ENCODE peak calls at places on chromosomes 16 and 17, in five cellular contexts. One of them, this sample, is unnamed.

GRCh38 chr16:31274831-31275816 is 15.3 kb downstream of the ITGAM start:
- DNase-seq in progenitor cell of endocrine pancreas: no peak
- DNase-seq in AG09309: no peak
- DNase-seq in retinal pigment epithelial cell: no peak
- DNase-seq in B cell: no peak
- DNase-seq in this sample: no peak

GRCh38 chr16:72474511-72475123 is 302.7 kb upstream of the PMFBP1 start:
- DNase-seq in progenitor cell of endocrine pancreas: no peak
- DNase-seq in AG09309: peak
- DNase-seq in retinal pigment epithelial cell: peak
- DNase-seq in B cell: no peak
- DNase-seq in this sample: peak

GRCh38 chr16:53061256-53061655 is 6.5 kb downstream of the CHD9 start:
- DNase-seq in progenitor cell of endocrine pancreas: no peak
- DNase-seq in AG09309: no peak
- DNase-seq in retinal pigment epithelial cell: no peak
- DNase-seq in B cell: no peak
- DNase-seq in this sample: no peak

GRCh38 chr16:52450241-52450640 is 96.7 kb downstream of the TOX3 start:
- DNase-seq in progenitor cell of endocrine pancreas: no peak
- DNase-seq in AG09309: no peak
- DNase-seq in retinal pigment epithelial cell: no peak
- DNase-seq in B cell: no peak
- DNase-seq in this sample: no peak

GRCh38 chr16:75820672-75821071 is 94.4 kb upstream of the CPHXL start:
- DNase-seq in progenitor cell of endocrine pancreas: no peak
- DNase-seq in AG09309: no peak
- DNase-seq in retinal pigment epithelial cell: no peak
- DNase-seq in B cell: no peak
- DNase-seq in this sample: no peak

GRCh38 chr16:71367243-71367976 is 8.9 kb downstream of the CALB2 start:
- DNase-seq in progenitor cell of endocrine pancreas: peak
- DNase-seq in AG09309: no peak
- DNase-seq in retinal pigment epithelial cell: no peak
- DNase-seq in B cell: peak
- DNase-seq in this sample: peak

GRCh38 chr16:74169687-74170522 is 126.7 kb upstream of the PSMD7 start:
- DNase-seq in progenitor cell of endocrine pancreas: no peak
- DNase-seq in AG09309: no peak
- DNase-seq in retinal pigment epithelial cell: no peak
- DNase-seq in B cell: no peak
- DNase-seq in this sample: no peak

GRCh38 chr16:52453661-52454060 is 93.3 kb downstream of the TOX3 start:
- DNase-seq in progenitor cell of endocrine pancreas: no peak
- DNase-seq in AG09309: no peak
- DNase-seq in retinal pigment epithelial cell: no peak
- DNase-seq in B cell: no peak
- DNase-seq in this sample: no peak

GRCh38 chr16:873243-873661 is 72.7 kb upstream of the GNG13 start:
- DNase-seq in progenitor cell of endocrine pancreas: no peak
- DNase-seq in AG09309: no peak
- DNase-seq in retinal pigment epithelial cell: no peak
- DNase-seq in B cell: no peak
- DNase-seq in this sample: no peak

GRCh38 chr16:84683691-84684591 is 15.9 kb upstream of the USP10 start:
- DNase-seq in progenitor cell of endocrine pancreas: no peak
- DNase-seq in AG09309: no peak
- DNase-seq in retinal pigment epithelial cell: no peak
- DNase-seq in B cell: no peak
- DNase-seq in this sample: no peak

GRCh38 chr16:72974142-72974769 is 73.7 kb downstream of the ZFHX3 start:
- DNase-seq in progenitor cell of endocrine pancreas: no peak
- DNase-seq in AG09309: no peak
- DNase-seq in retinal pigment epithelial cell: no peak
- DNase-seq in B cell: no peak
- DNase-seq in this sample: no peak

GRCh38 chr17:40779181-40779909 is 3.0 kb downstream of the KRT27 start:
- DNase-seq in progenitor cell of endocrine pancreas: no peak
- DNase-seq in AG09309: no peak
- DNase-seq in retinal pigment epithelial cell: no peak
- DNase-seq in B cell: peak
- DNase-seq in this sample: no peak

GRCh38 chr17:75308732-75309629 is 19.7 kb upstream of the SLC25A19 start:
- DNase-seq in progenitor cell of endocrine pancreas: no peak
- DNase-seq in AG09309: no peak
- DNase-seq in retinal pigment epithelial cell: no peak
- DNase-seq in B cell: no peak
- DNase-seq in this sample: peak

GRCh38 chr17:60817187-60817586 is 139.5 kb downstream of the BCAS3 start:
- DNase-seq in progenitor cell of endocrine pancreas: no peak
- DNase-seq in AG09309: peak
- DNase-seq in retinal pigment epithelial cell: peak
- DNase-seq in B cell: no peak
- DNase-seq in this sample: no peak

GRCh38 chr17:79702550-79703236 is 28.1 kb upstream of the ENPP7 start:
- DNase-seq in progenitor cell of endocrine pancreas: no peak
- DNase-seq in AG09309: no peak
- DNase-seq in retinal pigment epithelial cell: no peak
- DNase-seq in B cell: no peak
- DNase-seq in this sample: no peak

GRCh38 chr17:79700574-79700973 is 30.2 kb upstream of the ENPP7 start:
- DNase-seq in progenitor cell of endocrine pancreas: no peak
- DNase-seq in AG09309: no peak
- DNase-seq in retinal pigment epithelial cell: no peak
- DNase-seq in B cell: no peak
- DNase-seq in this sample: no peak

GRCh38 chr17:79699386-79700036 is 31.2 kb upstream of the ENPP7 start:
- DNase-seq in progenitor cell of endocrine pancreas: no peak
- DNase-seq in AG09309: no peak
- DNase-seq in retinal pigment epithelial cell: no peak
- DNase-seq in B cell: no peak
- DNase-seq in this sample: no peak

GRCh38 chr17:79704691-79705090 is 26.1 kb upstream of the ENPP7 start:
- DNase-seq in progenitor cell of endocrine pancreas: no peak
- DNase-seq in AG09309: no peak
- DNase-seq in retinal pigment epithelial cell: no peak
- DNase-seq in B cell: no peak
- DNase-seq in this sample: no peak

GRCh38 chr17:79702071-79702470 is 28.7 kb upstream of the ENPP7 start:
- DNase-seq in progenitor cell of endocrine pancreas: no peak
- DNase-seq in AG09309: no peak
- DNase-seq in retinal pigment epithelial cell: no peak
- DNase-seq in B cell: no peak
- DNase-seq in this sample: no peak
- TF ChIP-seq CTCF in progenitor cell of endocrine pancreas: peak
- TF ChIP-seq CTCF in AG09309: no peak
- TF ChIP-seq CTCF in retinal pigment epithelial cell: peak
- TF ChIP-seq CTCF in B cell: no peak
- TF ChIP-seq CTCF in this sample: no peak

GRCh38 chr17:1735834-1736347 is 6.8 kb upstream of the SERPINF2 start:
- DNase-seq in progenitor cell of endocrine pancreas: no peak
- DNase-seq in AG09309: no peak
- DNase-seq in retinal pigment epithelial cell: no peak
- DNase-seq in B cell: no peak
- DNase-seq in this sample: no peak
- TF ChIP-seq CTCF in progenitor cell of endocrine pancreas: no peak
- TF ChIP-seq CTCF in AG09309: no peak
- TF ChIP-seq CTCF in retinal pigment epithelial cell: no peak
- TF ChIP-seq CTCF in B cell: no peak
- TF ChIP-seq CTCF in this sample: no peak

DNA sequence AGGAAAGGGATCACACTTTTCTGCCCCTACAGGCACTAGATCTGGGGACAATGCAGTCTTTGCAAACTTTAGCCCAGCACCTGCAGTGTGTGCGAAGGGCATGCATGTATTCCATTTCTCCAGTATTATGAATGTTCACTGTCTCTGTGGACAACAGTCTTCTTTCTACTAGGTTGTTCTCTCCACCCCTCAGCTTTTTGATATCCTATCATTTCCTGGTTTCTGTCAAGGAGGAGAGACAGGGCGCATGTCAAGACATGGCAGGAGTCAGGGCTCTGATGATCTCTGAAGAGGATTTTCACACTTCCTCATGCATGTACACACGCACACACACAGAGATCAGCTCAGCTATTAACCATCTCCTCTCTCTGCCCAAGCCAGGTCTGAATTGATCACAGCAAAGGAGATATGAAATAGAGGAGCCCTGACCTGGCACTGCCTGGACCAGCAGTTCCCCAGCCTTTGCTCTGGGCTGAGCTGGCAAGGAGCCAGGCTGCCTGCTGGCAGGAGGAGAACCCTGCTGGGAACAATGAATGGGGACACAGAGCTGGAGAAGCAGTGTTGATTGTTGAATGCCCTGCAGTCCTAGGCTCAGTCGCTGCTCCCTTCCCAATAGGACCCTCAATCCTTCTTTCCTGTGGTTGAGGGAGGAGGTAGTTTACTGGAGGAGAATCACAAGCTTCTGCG is 2.6 kb downstream of the GPR179 start:
- DNase-seq in progenitor cell of endocrine pancreas: no peak
- DNase-seq in AG09309: no peak
- DNase-seq in retinal pigment epithelial cell: no peak
- DNase-seq in B cell: no peak
- DNase-seq in this sample: peak
- TF ChIP-seq CTCF in progenitor cell of endocrine pancreas: no peak
- TF ChIP-seq CTCF in AG09309: no peak
- TF ChIP-seq CTCF in retinal pigment epithelial cell: no peak
- TF ChIP-seq CTCF in B cell: no peak
- TF ChIP-seq CTCF in this sample: no peak

GRCh38 chr16:13936596-13937081 is 16.7 kb downstream of the ERCC4 start:
- DNase-seq in progenitor cell of endocrine pancreas: no peak
- DNase-seq in AG09309: no peak
- DNase-seq in retinal pigment epithelial cell: no peak
- DNase-seq in B cell: no peak
- DNase-seq in this sample: no peak
- TF ChIP-seq CTCF in progenitor cell of endocrine pancreas: no peak
- TF ChIP-seq CTCF in AG09309: no peak
- TF ChIP-seq CTCF in retinal pigment epithelial cell: no peak
- TF ChIP-seq CTCF in B cell: no peak
- TF ChIP-seq CTCF in this sample: no peak

GRCh38 chr17:9279911-9280310 is 258.6 kb downstream of the NTN1 start:
- DNase-seq in progenitor cell of endocrine pancreas: no peak
- DNase-seq in AG09309: no peak
- DNase-seq in retinal pigment epithelial cell: no peak
- DNase-seq in B cell: no peak
- DNase-seq in this sample: no peak
- TF ChIP-seq CTCF in progenitor cell of endocrine pancreas: no peak
- TF ChIP-seq CTCF in AG09309: no peak
- TF ChIP-seq CTCF in retinal pigment epithelial cell: no peak
- TF ChIP-seq CTCF in B cell: no peak
- TF ChIP-seq CTCF in this sample: no peak

This sample was measured in Calu3.